ENCODE peak calls at places on chromosomes 7 and 10, in four cellular contexts. One of them, this sample, is unnamed.

GRCh38 chr7:100863406-100863950 is 3.7 kb upstream of the TRIP6 start:
- DNase-seq in KG1: no peak
- DNase-seq in NCI-H187 treated with DMSO at 0.1 percent for 48 hours: no peak
- DNase-seq in ureter: no peak
- DNase-seq in this sample: no peak

GRCh38 chr10:114044251-114045070 is 795 bp downstream of the ADRB1 start:
- DNase-seq in NCI-H187 treated with DMSO at 0.1 percent for 48 hours: no peak
- DNase-seq in ureter: no peak
- DNase-seq in KG1: no peak
- DNase-seq in this sample: no peak

GRCh38 chr7:117645456-117646181 is 165.8 kb downstream of the CFTR start:
- DNase-seq in KG1: no peak
- DNase-seq in ureter: no peak
- DNase-seq in NCI-H187 treated with DMSO at 0.1 percent for 48 hours: no peak
- DNase-seq in this sample: no peak

GRCh38 chr10:4512557-4513286 is 313.3 kb upstream of the AKR1E2 start:
- DNase-seq in ureter: peak
- DNase-seq in KG1: no peak
- DNase-seq in NCI-H187 treated with DMSO at 0.1 percent for 48 hours: no peak
- DNase-seq in this sample: peak

GRCh38 chr7:133941496-133941895 is 185.6 kb upstream of the LRGUK start:
- DNase-seq in KG1: no peak
- DNase-seq in ureter: no peak
- DNase-seq in NCI-H187 treated with DMSO at 0.1 percent for 48 hours: no peak
- DNase-seq in this sample: no peak

GRCh38 chr10:119341236-119342016 is 134.1 kb downstream of the GRK5 start:
- DNase-seq in NCI-H187 treated with DMSO at 0.1 percent for 48 hours: no peak
- DNase-seq in KG1: no peak
- DNase-seq in ureter: no peak
- DNase-seq in this sample: no peak

GRCh38 chr7:134513169-134513752 is 14.1 kb upstream of the AKR1B10 start:
- DNase-seq in ureter: peak
- DNase-seq in NCI-H187 treated with DMSO at 0.1 percent for 48 hours: no peak
- DNase-seq in KG1: peak
- DNase-seq in this sample: peak

GRCh38 chr7:159070422-159071148 is 74.1 kb downstream of the VIPR2 start:
- DNase-seq in KG1: no peak
- DNase-seq in NCI-H187 treated with DMSO at 0.1 percent for 48 hours: no peak
- DNase-seq in ureter: peak
- DNase-seq in this sample: no peak

GRCh38 chr10:44651834-44652233 is 259.3 kb upstream of the TMEM72 start:
- DNase-seq in KG1: no peak
- DNase-seq in NCI-H187 treated with DMSO at 0.1 percent for 48 hours: no peak
- DNase-seq in ureter: no peak
- DNase-seq in this sample: no peak

This sample was measured in prostate gland.